ENCODE peak calls at places on chromosome 10, in six cellular contexts. Q is neural progenitor cell; O is lower leg skin; Y is lower lobe of right lung; X is coronary artery; R is CD8-positive, alpha-beta memory T cell. K is an unnamed sample.

GRCh38 chr10:102501201-102502028 is 1.1 kb downstream of the ACTR1A start:
- DNase-seq in Q (peak), O (no peak), Y (no peak), X (no peak), R (no peak), K (no peak)

GRCh38 chr10:88152720-88153119 is 289.3 kb downstream of the PTEN start:
- DNase-seq in Q (no peak), O (peak), Y (no peak), X (no peak), R (no peak), K (peak)

GRCh38 chr10:55979203-55979602 is 381.9 kb downstream of the ZWINT start:
- DNase-seq in Q (peak), O (no peak), Y (no peak), X (no peak), R (no peak), K (no peak)

GRCh38 chr10:30749368-30749767 is 119.8 kb upstream of the LYZL2 start:
- DNase-seq in Q (no peak), O (no peak), Y (no peak), X (no peak), R (no peak), K (no peak)

GRCh38 chr10:122154733-122155366 is 116.2 kb upstream of the BTBD16 start:
- DNase-seq in Q (peak), O (no peak), Y (no peak), X (no peak), R (no peak), K (no peak)

GRCh38 chr10:77605466-77605865 is 32.1 kb downstream of the KCNMA1 start:
- DNase-seq in Q (peak), O (no peak), Y (no peak), X (no peak), R (no peak), K (no peak)

GRCh38 chr10:61589547-61590243 is 73.0 kb upstream of the CABCOCO1 start:
- DNase-seq in Q (no peak), O (no peak), Y (no peak), X (no peak), R (no peak), K (no peak)

GRCh38 chr10:47063858-47064257 is 152.6 kb downstream of the PTPN20 start:
- DNase-seq in Q (no peak), O (no peak), Y (no peak), X (no peak), R (no peak), K (no peak)

GRCh38 chr10:19549503-19549902 is 266.7 kb upstream of the PLXDC2 start:
- DNase-seq in Q (no peak), O (no peak), Y (no peak), X (no peak), R (no peak), K (no peak)

GRCh38 chr10:128550045-128550444 is 423.8 kb upstream of the MKI67 start:
- DNase-seq in Q (no peak), O (no peak), Y (no peak), X (no peak), R (no peak), K (no peak)

GRCh38 chr10:124093076-124093773 is at the start of gene CHST15:
- DNase-seq in Q (peak), O (no peak), Y (peak), X (peak), R (no peak), K (no peak)

GRCh38 chr10:35336084-35336831 is at the start of gene CCNY:
- DNase-seq in Q (peak), O (peak), Y (peak), X (peak), R (peak), K (peak)

GRCh38 chr10:58439632-58440364 is 54.6 kb downstream of the TFAM start:
- DNase-seq in Q (no peak), O (no peak), Y (no peak), X (no peak), R (no peak), K (no peak)

GRCh38 chr10:43195557-43195956 is 57.3 kb downstream of the CSGALNACT2 start:
- DNase-seq in Q (no peak), O (peak), Y (peak), X (peak), R (no peak), K (no peak)

GRCh38 chr10:100297242-100297641 is 10.8 kb upstream of the BLOC1S2 start:
- DNase-seq in Q (no peak), O (no peak), Y (no peak), X (no peak), R (no peak), K (no peak)

GRCh38 chr10:98331888-98332287 is 63.9 kb upstream of the LOXL4 start:
- DNase-seq in Q (peak), O (no peak), Y (no peak), X (peak), R (peak), K (peak)

GRCh38 chr10:31099664-31100063 is 68.0 kb upstream of the ZNF438 start:
- DNase-seq in Q (no peak), O (no peak), Y (no peak), X (no peak), R (no peak), K (no peak)

GRCh38 chr10:29455095-29455494 is 166.2 kb downstream of the LYZL1 start:
- DNase-seq in Q (no peak), O (no peak), Y (no peak), X (no peak), R (no peak), K (no peak)

GRCh38 chr10:118108194-118109026 is 61.7 kb upstream of the RAB11FIP2 start:
- DNase-seq in Q (peak), O (no peak), Y (no peak), X (no peak), R (no peak), K (no peak)

GRCh38 chr10:71880425-71881306 is 29.6 kb upstream of the PSAP start:
- DNase-seq in Q (no peak), O (peak), Y (no peak), X (no peak), R (no peak), K (no peak)

GRCh38 chr10:77636967-77637473 is 588 bp downstream of the KCNMA1 start:
- DNase-seq in Q (peak), O (no peak), Y (peak), X (no peak), R (no peak), K (no peak)

GRCh38 chr10:24444337-24444736 is 235.4 kb downstream of the KIAA1217 start:
- DNase-seq in Q (no peak), O (no peak), Y (no peak), X (no peak), R (no peak), K (no peak)

GRCh38 chr10:55631071-55631654 is 729.9 kb downstream of the ZWINT start:
- DNase-seq in Q (peak), O (no peak), Y (peak), X (no peak), R (no peak), K (no peak)

GRCh38 chr10:106864031-106864430 is 300.5 kb downstream of the SORCS1 start:
- DNase-seq in Q (no peak), O (no peak), Y (no peak), X (no peak), R (no peak), K (no peak)
- H3K4me3 ChIP-seq in Q (no peak), O (no peak), Y (no peak), X (no peak), R (no peak), K (no peak)

DNA sequence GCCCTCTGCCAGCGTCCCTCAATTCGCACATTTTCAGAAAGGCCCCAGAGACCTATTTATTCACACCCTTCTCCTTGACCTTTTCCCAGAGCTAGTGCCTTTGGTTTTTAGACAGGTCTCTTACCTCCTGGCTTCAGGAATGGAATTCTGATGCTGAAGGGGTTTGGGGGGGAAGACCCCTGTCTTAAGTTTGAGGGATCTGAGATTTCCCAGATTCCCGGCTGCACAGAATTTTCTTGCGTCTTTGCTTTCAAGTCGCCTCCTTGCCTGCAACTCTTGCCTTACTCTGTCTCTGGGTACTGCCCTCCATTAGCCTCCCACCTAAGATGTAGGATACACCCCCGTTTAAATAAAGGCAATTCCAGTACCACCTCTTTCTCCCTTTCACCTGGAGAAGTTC is 1.9 kb downstream of the GATA3 start:
- DNase-seq in Q (peak), O (no peak), Y (no peak), X (no peak), R (no peak), K (no peak)
- H3K4me3 ChIP-seq in Q (no peak), O (peak), Y (peak), X (peak), R (peak), K (peak)

GRCh38 chr10:131829156-131829930 is 71.5 kb upstream of the PPP2R2D start:
- DNase-seq in Q (no peak), O (no peak), Y (peak), X (no peak), R (no peak), K (no peak)

GRCh38 chr10:131830446-131831130 is 70.2 kb upstream of the PPP2R2D start:
- DNase-seq in Q (no peak), O (no peak), Y (peak), X (no peak), R (no peak), K (no peak)

GRCh38 chr10:131833446-131834080 is 67.2 kb upstream of the PPP2R2D start:
- DNase-seq in Q (no peak), O (no peak), Y (peak), X (no peak), R (no peak), K (no peak)

GRCh38 chr10:131832056-131832685 is 68.6 kb upstream of the PPP2R2D start:
- DNase-seq in Q (no peak), O (no peak), Y (peak), X (no peak), R (no peak), K (no peak)

DNA sequence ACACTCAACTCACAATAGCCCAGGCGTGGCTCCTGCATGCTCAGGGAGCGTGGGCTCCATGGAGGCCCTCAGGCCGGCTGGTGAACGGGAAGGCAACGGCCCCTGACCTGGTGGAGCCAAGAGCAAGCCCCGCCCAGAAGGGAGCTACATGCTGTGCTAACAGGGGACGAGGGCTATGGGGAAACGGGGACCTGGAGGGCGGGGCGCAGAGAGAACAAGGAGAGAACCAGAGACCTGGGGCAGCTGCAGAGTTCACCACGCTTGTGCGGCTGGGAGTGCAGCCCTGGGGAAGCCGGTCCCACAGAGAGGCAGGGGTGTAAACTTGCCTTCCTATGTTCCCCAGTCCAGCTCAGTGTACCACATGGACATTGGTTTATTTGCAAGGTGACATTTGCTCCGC is 69.2 kb upstream of the PPP2R2D start:
- DNase-seq in Q (no peak), O (no peak), Y (peak), X (no peak), R (no peak), K (no peak)
- H3K4me3 ChIP-seq in Q (no peak), O (no peak), Y (no peak), X (no peak), R (no peak), K (no peak)

DNA sequence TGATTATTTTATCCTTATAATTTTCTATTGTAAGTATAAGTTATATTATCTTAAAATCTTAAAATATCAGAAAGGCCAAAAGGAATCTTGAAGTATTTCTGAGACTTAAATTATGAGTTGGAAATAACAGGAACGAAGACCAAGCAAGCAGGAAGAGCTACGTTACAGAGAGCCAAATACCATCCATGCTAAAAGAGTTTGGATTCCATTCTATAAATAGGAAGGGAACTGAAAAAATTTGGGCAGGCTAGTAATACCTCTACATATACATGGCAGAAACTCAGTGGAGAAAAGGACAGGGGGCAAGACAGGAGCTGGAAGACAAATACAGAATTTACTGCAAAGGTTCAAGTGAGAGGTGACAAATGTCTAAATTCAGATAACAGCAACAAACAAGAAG is 16.7 kb downstream of the ITGB1 start:
- DNase-seq in Q (no peak), O (no peak), Y (no peak), X (no peak), R (no peak), K (no peak)
- H3K4me3 ChIP-seq in Q (no peak), O (no peak), Y (no peak), X (no peak), R (no peak), K (no peak)

DNA sequence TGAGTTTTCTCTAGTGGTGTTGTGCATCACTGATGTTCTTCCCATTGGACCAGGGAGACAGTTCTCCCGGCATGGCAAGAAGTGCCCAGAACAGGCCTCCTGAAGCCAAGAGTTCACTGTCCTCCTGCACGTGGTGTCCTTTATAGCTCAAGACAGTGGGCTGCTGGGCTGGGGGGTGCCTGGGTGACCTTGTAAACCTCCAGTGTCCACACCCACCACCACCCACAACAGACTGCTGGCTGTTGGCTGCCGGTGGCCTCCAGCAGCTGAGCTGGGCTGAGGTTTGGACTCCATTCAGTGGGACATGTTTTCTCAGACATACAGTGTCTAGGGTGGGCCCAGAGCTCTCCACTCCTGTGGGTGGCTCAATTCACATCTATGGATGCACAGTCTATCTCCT is 42.2 kb downstream of the HK1 start:
- DNase-seq in Q (no peak), O (no peak), Y (no peak), X (no peak), R (no peak), K (no peak)
- H3K4me3 ChIP-seq in Q (no peak), O (no peak), Y (peak), X (peak), R (peak), K (no peak)